ENCODE peak calls at places on chromosomes 13 and 19, in ten cellular contexts. O, Y, Z, Q, W, U, M, X, H and J are unnamed samples.

GRCh38 chr13:94620286-94620896 is 18.7 kb downstream of the GPR180 start:
- DNase-seq in U (no peak), W (no peak), X (no peak), Z (no peak), H (peak), Y (no peak), O (no peak), Q (no peak), M (no peak), J (no peak)

GRCh38 chr13:23889598-23890224 is 511 bp upstream of the MIPEP start:
- DNase-seq in X (no peak), Y (no peak), M (no peak), W (no peak), H (no peak), U (no peak), Z (no peak), O (no peak), Q (no peak), J (no peak)

GRCh38 chr13:70087247-70087646 is 20.4 kb upstream of the ATXN8OS start:
- DNase-seq in M (no peak), Y (no peak), X (no peak), H (no peak), W (no peak), O (no peak), Q (no peak), U (no peak), Z (no peak), J (no peak)

GRCh38 chr19:9109959-9110358 is 2.7 kb upstream of the OR7G2 start:
- DNase-seq in Q (no peak), O (no peak), U (no peak), Z (no peak), Y (no peak), M (no peak), X (no peak), H (no peak), W (no peak), J (no peak)

GRCh38 chr13:104954210-104954609 is 1581.3 kb downstream of the EFNB2 start:
- DNase-seq in W (no peak), O (no peak), Y (no peak), H (no peak), Z (no peak), M (no peak), U (no peak), X (no peak), Q (no peak), J (no peak)

GRCh38 chr13:90447735-90448103 is 899.8 kb upstream of the MIR17HG start:
- DNase-seq in M (no peak), Z (no peak), Y (no peak), O (no peak), W (no peak), X (no peak), Q (no peak), U (no peak), H (no peak), J (no peak)

GRCh38 chr13:91133941-91134772 is 213.3 kb upstream of the MIR17HG start:
- DNase-seq in O (peak), U (no peak), Q (no peak), W (no peak), M (no peak), X (no peak), Y (peak), Z (peak), H (peak), J (peak)

GRCh38 chr19:55384576-55385235 is 614 bp upstream of the TMEM238 start:
- DNase-seq in Q (peak), U (no peak), M (no peak), H (peak), Y (no peak), Z (peak), O (no peak), X (no peak), W (no peak), J (no peak)

GRCh38 chr19:47819841-47820244 is 1.9 kb upstream of the CRX start:
- DNase-seq in M (no peak), O (no peak), U (no peak), W (no peak), Y (no peak), Z (no peak), Q (no peak), H (no peak), X (no peak), J (no peak)

GRCh38 chr13:61246351-61246750 is 169.3 kb downstream of the PCDH20 start:
- DNase-seq in H (no peak), Q (no peak), O (no peak), M (no peak), W (no peak), U (no peak), Z (no peak), X (no peak), Y (no peak), J (no peak)

GRCh38 chr19:52221031-52221430 is 31.2 kb downstream of the PPP2R1A start:
- DNase-seq in Z (no peak), O (no peak), Y (no peak), U (no peak), W (no peak), H (no peak), Q (no peak), M (no peak), X (no peak), J (no peak)

GRCh38 chr13:39144941-39145533 is 106.8 kb downstream of the NHLRC3 start:
- DNase-seq in M (no peak), H (peak), Q (peak), W (no peak), Y (no peak), X (peak), O (peak), Z (peak), U (peak), J (peak)

GRCh38 chr13:28564030-28564429 is 69.1 kb upstream of the FLT1 start:
- DNase-seq in O (no peak), Y (no peak), M (no peak), X (no peak), Z (peak), U (no peak), Q (no peak), H (no peak), W (no peak), J (no peak)

GRCh38 chr19:16374436-16374835 is 49.8 kb downstream of the KLF2 start:
- DNase-seq in Q (no peak), X (no peak), W (no peak), U (no peak), O (no peak), H (no peak), Y (no peak), M (no peak), Z (no peak), J (no peak)

GRCh38 chr19:41443813-41444455 is 978 bp downstream of the ERICH4 start:
- DNase-seq in O (no peak), Z (peak), Y (peak), M (no peak), U (no peak), X (no peak), Q (no peak), H (peak), W (no peak), J (no peak)

GRCh38 chr13:23500858-23501257 is 67.4 kb upstream of the SACS start:
- DNase-seq in H (no peak), W (no peak), Z (no peak), O (no peak), U (no peak), Q (no peak), X (no peak), Y (no peak), M (no peak), J (no peak)

GRCh38 chr13:109156181-109156935 is 526.9 kb downstream of the MYO16 start:
- DNase-seq in O (no peak), Y (no peak), Z (no peak), H (no peak), Q (no peak), X (no peak), M (no peak), W (peak), U (no peak), J (peak)

GRCh38 chr13:59531571-59532091 is 632.1 kb downstream of the DIAPH3 start:
- DNase-seq in Q (peak), X (no peak), M (no peak), Y (peak), H (peak), U (peak), W (no peak), O (peak), Z (peak), J (no peak)

GRCh38 chr13:30600470-30600869 is 17.2 kb upstream of the USPL1 start:
- DNase-seq in H (no peak), U (no peak), W (no peak), Y (no peak), Z (no peak), M (no peak), X (no peak), Q (no peak), O (no peak), J (no peak)

GRCh38 chr13:77507931-77508776 is 27.4 kb upstream of the SCEL start:
- DNase-seq in Z (no peak), U (no peak), W (no peak), O (no peak), H (no peak), M (no peak), Q (no peak), Y (no peak), X (no peak), J (no peak)

GRCh38 chr13:92017737-92018136 is 619.3 kb downstream of the GPC5 start:
- DNase-seq in Y (no peak), O (no peak), H (no peak), Q (no peak), X (no peak), M (no peak), W (no peak), Z (no peak), U (no peak), J (no peak)

GRCh38 chr13:33678906-33679657 is 138.9 kb upstream of the RFC3 start:
- DNase-seq in H (peak), Z (peak), O (peak), Q (no peak), Y (peak), U (peak), W (no peak), M (peak), X (peak), J (peak)

GRCh38 chr19:18385675-18386542 is at the start of gene GDF15:
- DNase-seq in Z (peak), H (peak), X (no peak), Y (peak), M (no peak), U (peak), O (peak), W (peak), Q (peak), J (no peak)

GRCh38 chr13:109671919-109672318 is 114.5 kb downstream of the IRS2 start:
- DNase-seq in M (no peak), H (no peak), O (no peak), Z (no peak), Q (no peak), Y (no peak), X (no peak), W (no peak), U (no peak), J (no peak)

GRCh38 chr13:75963318-75963717 is 327.2 kb downstream of the LMO7 start:
- DNase-seq in H (no peak), U (no peak), X (no peak), W (no peak), Z (no peak), Q (no peak), M (no peak), Y (no peak), O (no peak), J (no peak)

DNA sequence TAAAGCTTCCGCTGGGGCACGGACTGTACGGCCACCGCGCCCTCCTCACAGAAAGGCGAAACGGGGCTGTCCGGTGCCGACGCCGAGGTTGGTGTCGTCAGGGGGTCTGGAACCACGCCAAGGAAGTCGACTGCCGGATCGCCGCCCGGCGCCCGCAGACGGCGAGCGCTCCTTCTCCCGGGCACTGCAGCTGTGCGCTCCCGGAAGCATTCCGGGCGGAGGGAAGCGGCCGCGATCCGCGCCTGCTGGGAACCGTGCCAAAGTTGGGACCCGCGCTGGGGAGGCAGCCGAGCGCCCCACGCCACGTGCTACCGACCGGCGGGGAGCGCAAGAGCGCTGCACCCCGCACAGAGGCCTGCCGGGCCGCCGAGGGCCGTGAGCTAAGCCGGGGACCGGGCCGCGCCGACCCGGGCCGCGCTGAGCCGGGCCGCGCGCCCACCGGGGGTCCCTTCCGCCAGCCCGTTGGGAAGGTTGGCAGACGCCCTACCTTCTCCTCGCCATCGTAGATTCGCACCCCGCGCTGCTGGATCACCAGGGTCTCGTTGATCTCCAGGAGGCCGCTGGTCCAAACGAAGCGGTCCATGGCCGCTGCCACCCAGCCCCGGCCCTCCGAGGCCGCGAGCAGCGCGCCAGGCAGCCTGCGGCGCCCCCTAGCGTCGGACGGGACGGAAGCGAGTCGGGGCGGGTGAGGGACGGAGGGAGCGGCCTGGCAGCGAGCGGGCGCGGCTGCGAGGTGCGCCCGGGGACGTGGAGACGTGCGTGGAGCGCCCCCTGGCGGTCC is at the start of gene VPS36:
- DNase-seq in W (peak), U (peak), Z (peak), M (peak), H (peak), Y (peak), O (peak), X (peak), Q (peak), J (peak)
- TF ChIP-seq POLR2AphosphoS5 in W (peak), U (peak), Z (peak), M (peak), H (peak), Y (peak), O (peak), X (peak), Q (peak), J (peak)

DNA sequence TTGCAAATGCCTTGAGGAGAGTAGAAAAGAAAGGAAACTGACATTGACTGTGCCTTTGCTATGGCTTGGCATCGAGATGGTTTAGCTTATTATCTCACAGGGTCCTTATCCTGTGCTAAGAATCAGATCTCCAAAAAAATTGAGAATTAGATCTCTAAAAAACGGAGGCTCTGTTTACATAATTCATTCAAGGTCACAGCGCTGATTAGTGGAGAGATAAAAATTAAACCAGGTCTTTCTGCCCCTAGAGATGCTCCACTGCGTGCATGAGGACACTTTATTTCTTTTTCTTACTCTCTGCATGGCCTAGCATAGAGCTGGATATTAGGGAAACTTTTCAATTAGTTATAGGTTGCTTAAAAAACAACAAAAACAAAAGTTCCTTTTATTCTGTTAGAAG is 17.3 kb downstream of the LRCH1 start:
- DNase-seq in H (no peak), M (no peak), Q (no peak), X (no peak), U (no peak), Z (no peak), W (no peak), O (no peak), Y (no peak), J (no peak)
- TF ChIP-seq POLR2AphosphoS5 in H (no peak), M (no peak), Q (no peak), X (no peak), U (no peak), Z (no peak), W (no peak), O (no peak), Y (no peak), J (no peak)

GRCh38 chr19:33552191-33552927 is 30.8 kb upstream of the PEPD start:
- DNase-seq in Q (no peak), Z (no peak), Y (peak), M (no peak), O (no peak), X (no peak), U (peak), W (no peak), H (no peak), J (no peak)
- TF ChIP-seq POLR2AphosphoS5 in Q (no peak), Z (no peak), Y (no peak), M (no peak), O (no peak), X (no peak), U (no peak), W (no peak), H (no peak), J (no peak)

DNA sequence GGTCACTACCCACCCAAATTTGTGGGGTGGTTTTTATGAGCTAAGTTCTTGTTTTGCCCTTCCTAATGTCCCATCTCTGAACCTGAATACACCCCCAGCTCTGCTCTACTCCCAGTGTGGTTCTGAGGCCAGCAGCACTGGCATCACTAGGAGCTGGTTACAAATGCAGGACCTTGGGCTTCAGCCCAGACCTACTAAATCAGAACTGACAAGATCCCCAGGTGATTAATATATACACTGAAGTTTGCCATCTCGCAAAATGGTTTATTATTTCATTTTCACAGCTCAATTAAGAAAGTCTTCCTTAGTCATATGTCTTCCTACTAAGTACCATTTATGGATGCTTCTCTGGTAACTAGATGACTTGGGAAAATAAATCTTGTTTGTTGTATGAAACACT is 67.8 kb downstream of the FOXO1 start:
- DNase-seq in Y (no peak), Z (no peak), H (no peak), U (peak), Q (no peak), X (no peak), W (no peak), M (no peak), O (no peak), J (no peak)
- TF ChIP-seq POLR2AphosphoS5 in Y (no peak), Z (peak), H (no peak), U (peak), Q (no peak), X (no peak), W (no peak), M (no peak), O (no peak), J (no peak)

DNA sequence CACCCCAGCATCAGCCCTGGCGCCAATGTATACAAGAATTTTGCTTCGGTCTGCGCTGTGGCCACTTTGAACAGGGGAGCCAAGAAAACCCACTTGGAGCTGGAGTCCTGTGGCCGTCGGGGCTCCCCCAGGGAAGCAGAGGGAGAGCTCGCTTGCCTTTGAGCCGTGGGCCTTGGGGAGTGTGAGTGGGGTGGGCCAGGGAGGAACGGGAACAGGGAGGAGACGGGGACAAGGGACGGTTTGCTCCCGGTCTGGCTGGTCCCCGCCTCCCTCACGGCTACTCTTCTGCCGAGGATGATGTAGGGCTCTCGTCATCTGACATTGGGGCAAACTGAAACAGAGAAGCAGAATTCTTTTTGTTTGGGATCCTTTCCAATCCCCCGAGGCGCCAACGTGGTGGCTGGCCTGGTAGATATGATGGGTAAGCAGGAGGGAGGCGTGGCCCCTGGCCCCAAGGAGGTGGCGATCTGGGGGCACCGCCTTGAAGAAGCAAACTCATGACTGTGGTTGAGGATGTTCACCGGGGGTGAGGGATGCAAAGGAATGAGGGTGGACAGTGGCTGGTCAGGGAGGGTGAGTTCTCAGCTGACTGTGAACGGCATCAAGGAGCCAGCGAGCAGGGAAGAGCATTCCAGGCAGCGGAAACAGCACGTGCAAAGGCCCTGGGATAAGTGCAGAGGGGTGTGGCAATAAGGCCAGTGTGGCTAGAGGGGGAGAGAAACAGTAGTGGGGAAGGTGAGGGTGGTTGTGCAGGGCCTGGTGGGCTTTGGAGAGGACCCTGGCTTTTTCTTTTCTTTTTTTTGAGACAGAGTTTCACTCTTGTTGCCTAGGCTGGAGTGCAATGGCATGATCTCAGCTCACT is 10.9 kb upstream of the SPC24 start:
- DNase-seq in Y (no peak), Q (no peak), U (peak), H (no peak), M (no peak), X (no peak), Z (no peak), W (no peak), O (no peak), J (no peak)
- TF ChIP-seq POLR2AphosphoS5 in Y (no peak), Q (no peak), U (peak), H (no peak), M (no peak), X (no peak), Z (no peak), W (no peak), O (no peak), J (no peak)

GRCh38 chr13:100491164-100491847 is 97.3 kb downstream of the GGACT start:
- DNase-seq in H (no peak), O (no peak), Y (no peak), M (no peak), Z (no peak), U (peak), X (no peak), Q (no peak), W (no peak), J (no peak)
- TF ChIP-seq POLR2AphosphoS5 in H (no peak), O (no peak), Y (no peak), M (no peak), Z (peak), U (peak), X (no peak), Q (no peak), W (no peak), J (no peak)

GRCh38 chr19:1063909-1064660 is 2.9 kb upstream of the ARHGAP45 start:
- DNase-seq in W (peak), X (no peak), M (no peak), O (no peak), Q (peak), Y (no peak), Z (peak), H (peak), U (no peak), J (no peak)

GRCh38 chr19:1064661-1065605 is 2.0 kb upstream of the ARHGAP45 start:
- DNase-seq in H (no peak), Y (no peak), X (peak), U (no peak), Z (peak), W (peak), M (no peak), O (peak), Q (peak), J (no peak)

GRCh38 chr19:1066748-1067340 is at the start of gene ARHGAP45:
- DNase-seq in H (peak), O (peak), W (peak), Z (peak), X (peak), Y (no peak), Q (peak), M (no peak), U (no peak), J (no peak)

GRCh38 chr19:1066251-1066747 is 668 bp upstream of the ARHGAP45 start:
- DNase-seq in Z (no peak), O (no peak), Y (no peak), H (no peak), W (peak), M (no peak), X (no peak), Q (peak), U (no peak), J (no peak)

GRCh38 chr19:1065606-1066109 is 1.3 kb upstream of the ARHGAP45 start:
- DNase-seq in X (no peak), Y (no peak), O (no peak), M (no peak), W (peak), H (no peak), Z (peak), Q (no peak), U (no peak), J (no peak)
- TF ChIP-seq POLR2AphosphoS5 in X (no peak), Y (no peak), O (no peak), M (no peak), W (no peak), H (no peak), Z (peak), Q (peak), U (no peak), J (no peak)